ENCODE peak calls at places on chromosomes 11 and 22, in six cellular contexts. C is H9, T is mesendoderm, G is trophoblast cell, I is mesenchymal stem cell, B is IMR-90. V is an unnamed sample.

GRCh38 chr22:37154925-37155712 is 5.4 kb upstream of the IL2RB start:
- DNase-seq in B (no peak), G (peak), I (peak), T (peak), C (no peak), V (no peak)

GRCh38 chr11:235180-235997 is 753 bp downstream of the SIRT3 start:
- DNase-seq in B (peak), G (no peak), I (no peak), T (no peak), C (no peak), V (no peak)

GRCh38 chr22:27997538-27997937 is 78.5 kb upstream of the PITPNB start:
- DNase-seq in G (no peak), B (peak), T (no peak), C (no peak), I (no peak), V (no peak)

GRCh38 chr11:26734706-26735105 is 12.8 kb upstream of the SLC5A12 start:
- DNase-seq in G (no peak), I (no peak), T (no peak), B (no peak), C (no peak), V (no peak)

GRCh38 chr11:126464796-126465195 is 109.3 kb downstream of the ST3GAL4 start:
- DNase-seq in B (no peak), C (no peak), I (no peak), G (no peak), T (no peak), V (no peak)

GRCh38 chr11:119518746-119519382 is 95.9 kb upstream of the THY1 start:
- DNase-seq in T (peak), C (peak), G (peak), I (peak), B (peak), V (peak)

GRCh38 chr11:2441171-2441570 is 3.1 kb downstream of the TRPM5 start:
- DNase-seq in G (no peak), C (no peak), B (no peak), I (no peak), T (no peak), V (no peak)

GRCh38 chr11:15222777-15223176 is 108.1 kb downstream of the INSC start:
- DNase-seq in G (no peak), C (no peak), T (no peak), B (no peak), I (no peak), V (no peak)

GRCh38 chr22:42959472-42960145 is 55.3 kb downstream of the PACSIN2 start:
- DNase-seq in C (no peak), B (peak), G (peak), T (peak), I (peak), V (no peak)

GRCh38 chr11:17000987-17001386 is 13.2 kb downstream of the PLEKHA7 start:
- DNase-seq in C (no peak), B (no peak), T (no peak), G (no peak), I (no peak), V (no peak)

GRCh38 chr11:85947431-85948272 is 92.5 kb downstream of the CCDC83 start:
- DNase-seq in I (peak), C (no peak), T (no peak), G (peak), B (peak), V (no peak)

GRCh38 chr22:40466976-40467375 is 96.6 kb downstream of the SGSM3 start:
- DNase-seq in T (no peak), B (no peak), G (no peak), I (no peak), C (no peak), V (no peak)

GRCh38 chr11:792535-792821 is 2.6 kb upstream of the CEND1 start:
- DNase-seq in C (no peak), B (no peak), I (no peak), G (no peak), T (no peak), V (no peak)

GRCh38 chr11:122104381-122104780 is 11.6 kb downstream of the BLID start:
- DNase-seq in G (no peak), C (no peak), I (no peak), T (no peak), B (no peak), V (no peak)

GRCh38 chr11:47886096-47886495 is 37.9 kb upstream of the NUP160 start:
- DNase-seq in C (no peak), T (no peak), B (peak), I (no peak), G (peak), V (no peak)

GRCh38 chr11:32698579-32698978 is 95.9 kb downstream of the CCDC73 start:
- DNase-seq in C (no peak), I (no peak), T (no peak), B (no peak), G (no peak), V (no peak)

GRCh38 chr11:18523079-18523478 is 3.7 kb downstream of the TSG101 start:
- DNase-seq in C (no peak), B (no peak), I (no peak), G (peak), T (no peak), V (no peak)

GRCh38 chr22:45441158-45441557 is 27.7 kb downstream of the RIBC2 start:
- DNase-seq in G (peak), C (peak), B (peak), T (peak), I (peak), V (peak)

GRCh38 chr11:119706029-119706428 is 23.0 kb downstream of the NECTIN1 start:
- DNase-seq in C (no peak), I (no peak), T (no peak), B (no peak), G (no peak), V (no peak)

GRCh38 chr11:17864478-17864941 is 129.9 kb downstream of the KCNC1 start:
- DNase-seq in G (peak), T (peak), I (no peak), C (peak), B (no peak), V (no peak)

GRCh38 chr11:134413334-134414035 is 1.4 kb upstream of the B3GAT1 start:
- DNase-seq in G (no peak), B (no peak), I (no peak), C (peak), T (peak), V (no peak)

GRCh38 chr22:41481131-41481830 is 12.4 kb downstream of the ACO2 start:
- DNase-seq in I (no peak), T (peak), B (peak), C (no peak), G (peak), V (no peak)

GRCh38 chr11:73553266-73553665 is 44.6 kb downstream of the FAM168A start:
- DNase-seq in B (peak), G (no peak), I (peak), C (no peak), T (no peak), V (no peak)

GRCh38 chr22:39960791-39961746 is 872 bp downstream of the TMA7B start:
- DNase-seq in C (no peak), B (peak), G (peak), T (no peak), I (peak), V (no peak)

GRCh38 chr11:93133710-93134109 is 64.1 kb downstream of the SLC36A4 start:
- DNase-seq in I (peak), G (peak), T (no peak), B (peak), C (no peak), V (no peak)

GRCh38 chr11:111327908-111328624 is 29.7 kb downstream of the POU2AF3 start:
- DNase-seq in T (peak), B (no peak), C (peak), G (peak), I (no peak), V (no peak)

GRCh38 chr11:133238455-133238854 is 293.8 kb downstream of the OPCML start:
- DNase-seq in T (no peak), G (no peak), C (no peak), I (no peak), B (no peak), V (no peak)

GRCh38 chr11:15816270-15816871 is 540.0 kb downstream of the SOX6 start:
- DNase-seq in B (peak), G (peak), C (no peak), T (peak), I (peak), V (no peak)

GRCh38 chr22:43971112-43971511 is 15.9 kb downstream of the SAMM50 start:
- DNase-seq in B (no peak), T (no peak), I (no peak), C (no peak), G (no peak), V (no peak)

GRCh38 chr22:43858156-43858895 is 4.0 kb downstream of the SULT4A1 start:
- DNase-seq in G (no peak), I (no peak), B (no peak), C (peak), T (no peak), V (no peak)

GRCh38 chr22:24937114-24937513 is 9.4 kb downstream of the LHFPL7 start:
- DNase-seq in C (peak), B (no peak), G (peak), I (peak), T (peak), V (no peak)

GRCh38 chr22:39296981-39297489 is 22.4 kb downstream of the RPL3 start:
- DNase-seq in I (no peak), C (no peak), G (no peak), T (no peak), B (no peak), V (no peak)

GRCh38 chr11:14500181-14500651 is 605 bp upstream of the COPB1 start:
- DNase-seq in I (peak), C (no peak), B (peak), T (peak), G (peak), V (peak)

GRCh38 chr22:41469218-41469851 is 418 bp downstream of the ACO2 start:
- DNase-seq in B (no peak), I (no peak), C (no peak), G (no peak), T (peak), V (no peak)

DNA sequence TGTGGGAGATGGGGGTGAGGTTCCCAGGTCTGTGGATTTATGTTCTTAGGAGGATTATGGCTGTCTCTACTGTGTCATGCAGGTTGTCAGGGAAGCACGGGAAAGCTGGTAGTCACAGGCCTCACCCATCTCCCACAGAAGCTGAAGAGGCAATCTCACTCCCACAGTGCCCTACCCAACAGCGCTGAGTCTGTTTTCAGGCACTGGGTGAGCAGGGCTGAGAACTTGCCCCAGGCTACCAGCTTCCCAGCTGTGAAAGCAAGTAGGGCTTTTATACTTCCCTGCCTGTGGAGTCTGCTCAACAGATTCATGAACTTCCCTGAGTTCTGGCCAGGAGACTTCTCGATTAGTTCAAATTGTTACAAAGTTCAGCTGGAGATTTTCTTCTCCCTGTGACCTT is 48.1 kb upstream of the SNX19 start:
- DNase-seq in T (no peak), C (no peak), B (no peak), I (no peak), G (no peak), V (no peak)
- H2BK120ac ChIP-seq in T (no peak), C (no peak), B (no peak), I (no peak), G (no peak), V (no peak)

DNA sequence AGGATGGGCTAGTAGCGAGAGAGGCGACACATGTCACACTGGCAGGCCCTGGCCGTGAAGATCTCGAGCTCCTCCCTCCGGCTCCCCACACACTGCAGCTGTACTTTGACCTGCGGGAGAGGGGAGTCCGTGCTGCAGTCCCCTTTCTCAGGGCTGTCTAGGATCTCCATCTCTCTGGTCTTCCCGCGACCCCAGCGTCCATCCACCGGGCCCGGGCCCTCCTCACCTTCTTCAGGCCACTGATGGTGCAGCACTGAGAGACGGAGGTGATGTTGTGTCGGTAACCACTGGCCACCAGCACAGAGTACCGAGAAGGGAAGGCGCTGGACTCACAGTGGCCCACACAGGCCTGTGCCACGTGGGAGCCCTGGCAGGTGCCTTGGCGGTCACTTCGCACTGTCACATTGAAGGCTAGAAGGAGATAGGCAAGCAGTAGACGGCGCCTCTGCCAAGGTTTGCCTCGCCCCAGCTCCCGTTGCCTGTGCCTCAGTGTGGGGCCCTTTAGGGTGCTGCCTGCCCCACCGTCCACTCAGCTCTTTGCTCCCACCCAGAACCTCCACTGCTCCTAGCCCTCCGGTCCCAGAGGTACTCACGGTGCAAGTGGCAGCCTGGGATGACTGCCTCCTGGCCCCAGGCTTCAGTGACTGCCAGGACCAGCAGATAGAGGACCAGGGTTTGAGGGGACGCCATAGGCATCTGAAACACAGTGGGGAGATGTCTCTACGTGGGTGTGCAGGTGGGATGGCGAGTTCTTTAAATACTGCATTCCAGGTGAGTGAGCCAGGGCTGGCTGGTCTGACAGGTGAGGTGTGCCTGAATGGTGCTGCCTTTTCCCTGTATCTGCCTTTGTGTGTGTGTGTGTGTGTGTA is 694 bp downstream of the GPHA2 start:
- DNase-seq in C (peak), G (peak), T (no peak), I (no peak), B (no peak), V (no peak)
- H3K18ac ChIP-seq in C (no peak), G (no peak), T (no peak), I (no peak), B (no peak), V (peak)

DNA sequence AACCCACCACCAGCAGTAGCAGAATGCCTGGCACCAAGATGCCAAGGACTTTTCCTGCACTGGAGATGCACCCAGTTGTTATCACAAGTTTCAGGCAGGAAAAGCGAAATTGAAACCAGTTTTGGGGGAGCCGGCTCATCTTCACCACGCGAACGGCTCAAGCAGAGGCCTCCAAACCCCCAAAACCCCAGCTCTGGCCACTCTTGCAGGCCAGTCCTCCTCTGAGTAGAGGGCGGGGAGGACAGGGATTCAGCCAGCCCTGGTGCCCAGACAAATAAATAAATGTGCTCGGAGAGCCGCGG is 311 bp downstream of the UBE2L6 start:
- DNase-seq in I (peak), G (no peak), T (no peak), C (no peak), B (peak), V (no peak)
- H2BK120ac ChIP-seq in I (no peak), G (no peak), T (no peak), C (no peak), B (peak), V (no peak)

DNA sequence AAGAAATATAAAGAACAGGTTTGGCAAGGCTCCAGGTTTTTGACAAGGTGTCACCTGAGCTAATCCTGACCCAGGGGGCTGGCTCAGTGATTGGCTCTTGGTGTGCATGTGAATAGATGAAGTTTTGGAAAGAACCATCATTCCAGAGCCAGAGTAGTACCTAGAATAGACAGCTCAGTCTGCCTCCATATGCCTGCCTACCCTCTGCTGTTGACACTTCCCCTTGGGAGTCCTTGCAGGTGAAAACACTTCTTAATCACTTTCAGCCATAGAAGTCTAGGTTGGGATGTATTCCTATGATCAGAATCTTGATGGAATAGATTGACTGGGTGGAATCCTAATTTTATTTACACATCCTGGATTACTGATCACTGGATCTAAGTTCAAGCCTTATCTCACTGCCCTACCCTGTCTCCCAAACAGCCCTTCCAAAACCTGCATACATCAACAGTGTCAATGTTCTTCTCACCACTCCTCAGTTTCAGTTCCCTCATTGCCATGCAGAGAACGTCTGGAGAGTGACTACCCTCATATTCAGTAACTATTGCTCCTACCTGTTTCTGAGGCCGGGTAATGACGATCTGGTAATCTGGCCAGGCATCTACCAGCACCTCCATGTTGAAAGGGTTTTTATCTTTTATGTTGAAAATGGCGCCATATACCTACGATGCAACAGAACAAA is 6.7 kb downstream of the GLYATL2 start:
- DNase-seq in C (no peak), G (no peak), T (no peak), B (no peak), I (no peak), V (no peak)
- H3K18ac ChIP-seq in C (no peak), G (no peak), T (no peak), B (no peak), I (no peak), V (no peak)

DNA sequence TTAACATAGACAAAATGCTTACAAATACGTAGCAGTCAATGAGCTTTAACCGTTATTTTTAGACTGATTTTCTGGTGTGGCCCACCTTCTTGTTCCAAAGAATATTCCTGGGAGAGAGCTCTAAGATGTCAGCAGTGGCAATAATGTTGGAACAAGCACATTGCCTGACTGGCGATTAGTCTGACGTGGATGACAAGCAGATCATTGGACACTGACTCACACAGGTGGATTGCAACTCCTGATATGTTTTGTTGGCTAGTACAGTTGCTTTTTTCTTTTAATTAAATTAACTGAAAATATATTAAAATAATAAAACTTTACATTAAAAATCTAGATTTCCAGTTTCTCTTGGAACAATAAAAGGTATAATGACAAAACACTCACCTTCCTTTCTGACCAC is 78.0 kb downstream of the TENM4 start:
- DNase-seq in T (no peak), B (no peak), C (no peak), I (no peak), G (peak), V (no peak)
- H2BK120ac ChIP-seq in T (no peak), B (no peak), C (no peak), I (no peak), G (no peak), V (no peak)

DNA sequence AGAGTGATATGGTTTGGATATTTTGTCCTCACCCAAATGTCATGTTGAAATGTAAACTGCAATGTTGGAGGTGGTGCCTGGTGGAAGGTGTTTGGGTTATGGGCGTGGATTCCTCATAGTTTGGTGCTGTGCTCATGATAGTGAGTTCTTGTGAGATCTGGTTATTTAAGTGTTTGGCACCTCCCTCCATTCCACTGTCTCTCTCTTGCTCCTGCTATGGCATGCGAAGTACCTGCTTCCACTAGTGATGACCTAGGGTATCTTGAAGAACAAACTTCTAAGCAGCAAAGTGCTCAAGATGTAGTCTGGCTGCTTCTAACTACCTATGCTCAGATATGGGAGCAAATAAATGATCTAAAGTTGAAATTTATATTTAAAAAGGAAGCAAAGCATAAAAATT is 55.9 kb upstream of the TSPAN18 start:
- DNase-seq in C (no peak), B (no peak), G (no peak), T (peak), I (no peak), V (no peak)
- H3K18ac ChIP-seq in C (peak), B (no peak), G (no peak), T (no peak), I (no peak), V (no peak)

V was measured in neuronal stem cell.